ENCODE peak calls at places on chromosome 18, in eight cellular contexts. One of them, this sample, is unnamed.

GRCh38 chr18:63775166-63775730 is at the start of gene SERPINB7:
- DNase-seq in T-helper 9 cell: no peak
- DNase-seq in HEK293T: no peak
- DNase-seq in kidney: no peak
- DNase-seq in thyroid gland: no peak
- DNase-seq in nephron progenitor cell: no peak
- DNase-seq in DMS79: no peak
- DNase-seq in stimulated activated CD4-positive, alpha-beta T cell treated with anti-CD3 and anti-CD28 coated beads, Interleukin-4, amount 100 ng/mL, for 1 hour: no peak
- DNase-seq in this sample: no peak

GRCh38 chr18:45654677-45655076 is 39.4 kb downstream of the SLC14A2 start:
- DNase-seq in T-helper 9 cell: no peak
- DNase-seq in HEK293T: no peak
- DNase-seq in kidney: no peak
- DNase-seq in thyroid gland: no peak
- DNase-seq in nephron progenitor cell: no peak
- DNase-seq in DMS79: no peak
- DNase-seq in stimulated activated CD4-positive, alpha-beta T cell treated with anti-CD3 and anti-CD28 coated beads, Interleukin-4, amount 100 ng/mL, for 1 hour: no peak
- DNase-seq in this sample: no peak

GRCh38 chr18:57666818-57667497 is 45.3 kb upstream of the NARS1 start:
- DNase-seq in T-helper 9 cell: no peak
- DNase-seq in HEK293T: no peak
- DNase-seq in kidney: no peak
- DNase-seq in thyroid gland: no peak
- DNase-seq in nephron progenitor cell: no peak
- DNase-seq in DMS79: no peak
- DNase-seq in stimulated activated CD4-positive, alpha-beta T cell treated with anti-CD3 and anti-CD28 coated beads, Interleukin-4, amount 100 ng/mL, for 1 hour: no peak
- DNase-seq in this sample: no peak

GRCh38 chr18:65352183-65352582 is 398.6 kb upstream of the CDH7 start:
- DNase-seq in T-helper 9 cell: no peak
- DNase-seq in HEK293T: no peak
- DNase-seq in kidney: no peak
- DNase-seq in thyroid gland: no peak
- DNase-seq in nephron progenitor cell: no peak
- DNase-seq in DMS79: no peak
- DNase-seq in stimulated activated CD4-positive, alpha-beta T cell treated with anti-CD3 and anti-CD28 coated beads, Interleukin-4, amount 100 ng/mL, for 1 hour: no peak
- DNase-seq in this sample: no peak

GRCh38 chr18:31217455-31217854 is 54.8 kb upstream of the DSC1 start:
- DNase-seq in T-helper 9 cell: no peak
- DNase-seq in HEK293T: no peak
- DNase-seq in kidney: no peak
- DNase-seq in thyroid gland: peak
- DNase-seq in nephron progenitor cell: no peak
- DNase-seq in DMS79: no peak
- DNase-seq in stimulated activated CD4-positive, alpha-beta T cell treated with anti-CD3 and anti-CD28 coated beads, Interleukin-4, amount 100 ng/mL, for 1 hour: no peak
- DNase-seq in this sample: no peak

GRCh38 chr18:10926565-10927194 is 222.7 kb downstream of the PIEZO2 start:
- DNase-seq in T-helper 9 cell: no peak
- DNase-seq in HEK293T: no peak
- DNase-seq in kidney: no peak
- DNase-seq in thyroid gland: no peak
- DNase-seq in nephron progenitor cell: peak
- DNase-seq in DMS79: no peak
- DNase-seq in stimulated activated CD4-positive, alpha-beta T cell treated with anti-CD3 and anti-CD28 coated beads, Interleukin-4, amount 100 ng/mL, for 1 hour: no peak
- DNase-seq in this sample: no peak

GRCh38 chr18:13240060-13240725 is 21.6 kb downstream of the LDLRAD4 start:
- DNase-seq in T-helper 9 cell: no peak
- DNase-seq in HEK293T: no peak
- DNase-seq in kidney: no peak
- DNase-seq in thyroid gland: no peak
- DNase-seq in nephron progenitor cell: no peak
- DNase-seq in DMS79: no peak
- DNase-seq in stimulated activated CD4-positive, alpha-beta T cell treated with anti-CD3 and anti-CD28 coated beads, Interleukin-4, amount 100 ng/mL, for 1 hour: no peak
- DNase-seq in this sample: no peak

GRCh38 chr18:79586436-79587297 is 92.9 kb upstream of the CTDP1 start:
- DNase-seq in T-helper 9 cell: no peak
- DNase-seq in HEK293T: no peak
- DNase-seq in kidney: peak
- DNase-seq in thyroid gland: no peak
- DNase-seq in nephron progenitor cell: no peak
- DNase-seq in DMS79: no peak
- DNase-seq in stimulated activated CD4-positive, alpha-beta T cell treated with anti-CD3 and anti-CD28 coated beads, Interleukin-4, amount 100 ng/mL, for 1 hour: no peak
- DNase-seq in this sample: no peak

GRCh38 chr18:46431522-46432171 is 225.4 kb downstream of the LOXHD1 start:
- DNase-seq in T-helper 9 cell: no peak
- DNase-seq in HEK293T: no peak
- DNase-seq in kidney: no peak
- DNase-seq in thyroid gland: no peak
- DNase-seq in nephron progenitor cell: no peak
- DNase-seq in DMS79: no peak
- DNase-seq in stimulated activated CD4-positive, alpha-beta T cell treated with anti-CD3 and anti-CD28 coated beads, Interleukin-4, amount 100 ng/mL, for 1 hour: no peak
- DNase-seq in this sample: no peak

GRCh38 chr18:62420151-62420512 is 95.0 kb downstream of the TNFRSF11A start:
- DNase-seq in T-helper 9 cell: no peak
- DNase-seq in HEK293T: no peak
- DNase-seq in kidney: no peak
- DNase-seq in thyroid gland: no peak
- DNase-seq in nephron progenitor cell: no peak
- DNase-seq in DMS79: no peak
- DNase-seq in stimulated activated CD4-positive, alpha-beta T cell treated with anti-CD3 and anti-CD28 coated beads, Interleukin-4, amount 100 ng/mL, for 1 hour: no peak
- DNase-seq in this sample: no peak

GRCh38 chr18:23560186-23560585 is 26.1 kb downstream of the NPC1 start:
- DNase-seq in T-helper 9 cell: no peak
- DNase-seq in HEK293T: no peak
- DNase-seq in kidney: no peak
- DNase-seq in thyroid gland: no peak
- DNase-seq in nephron progenitor cell: no peak
- DNase-seq in DMS79: no peak
- DNase-seq in stimulated activated CD4-positive, alpha-beta T cell treated with anti-CD3 and anti-CD28 coated beads, Interleukin-4, amount 100 ng/mL, for 1 hour: no peak
- DNase-seq in this sample: no peak

GRCh38 chr18:48728204-48728833 is 189.5 kb downstream of the CTIF start:
- DNase-seq in T-helper 9 cell: no peak
- DNase-seq in HEK293T: no peak
- DNase-seq in kidney: peak
- DNase-seq in thyroid gland: peak
- DNase-seq in nephron progenitor cell: no peak
- DNase-seq in DMS79: no peak
- DNase-seq in stimulated activated CD4-positive, alpha-beta T cell treated with anti-CD3 and anti-CD28 coated beads, Interleukin-4, amount 100 ng/mL, for 1 hour: no peak
- DNase-seq in this sample: no peak

GRCh38 chr18:3261035-3261392 is 919 bp upstream of the MYL12B start:
- DNase-seq in T-helper 9 cell: no peak
- DNase-seq in HEK293T: no peak
- DNase-seq in kidney: no peak
- DNase-seq in thyroid gland: no peak
- DNase-seq in nephron progenitor cell: no peak
- DNase-seq in DMS79: no peak
- DNase-seq in stimulated activated CD4-positive, alpha-beta T cell treated with anti-CD3 and anti-CD28 coated beads, Interleukin-4, amount 100 ng/mL, for 1 hour: no peak
- DNase-seq in this sample: no peak

GRCh38 chr18:35871337-35871736 is 101.1 kb upstream of the RMP24 start:
- DNase-seq in T-helper 9 cell: no peak
- DNase-seq in HEK293T: no peak
- DNase-seq in kidney: no peak
- DNase-seq in thyroid gland: no peak
- DNase-seq in nephron progenitor cell: no peak
- DNase-seq in DMS79: no peak
- DNase-seq in stimulated activated CD4-positive, alpha-beta T cell treated with anti-CD3 and anti-CD28 coated beads, Interleukin-4, amount 100 ng/mL, for 1 hour: no peak
- DNase-seq in this sample: no peak

GRCh38 chr18:24054130-24054529 is 39.6 kb downstream of the TTC39C start:
- DNase-seq in T-helper 9 cell: no peak
- DNase-seq in HEK293T: no peak
- DNase-seq in kidney: no peak
- DNase-seq in thyroid gland: no peak
- DNase-seq in nephron progenitor cell: no peak
- DNase-seq in DMS79: no peak
- DNase-seq in stimulated activated CD4-positive, alpha-beta T cell treated with anti-CD3 and anti-CD28 coated beads, Interleukin-4, amount 100 ng/mL, for 1 hour: no peak
- DNase-seq in this sample: no peak

GRCh38 chr18:5238371-5238758 is 41.3 kb upstream of the AKAIN1 start:
- DNase-seq in T-helper 9 cell: peak
- DNase-seq in HEK293T: no peak
- DNase-seq in kidney: peak
- DNase-seq in thyroid gland: peak
- DNase-seq in nephron progenitor cell: peak
- DNase-seq in DMS79: peak
- DNase-seq in stimulated activated CD4-positive, alpha-beta T cell treated with anti-CD3 and anti-CD28 coated beads, Interleukin-4, amount 100 ng/mL, for 1 hour: peak
- DNase-seq in this sample: no peak

GRCh38 chr18:22019193-22019592 is 150.2 kb upstream of the GATA6 start:
- DNase-seq in T-helper 9 cell: no peak
- DNase-seq in HEK293T: no peak
- DNase-seq in kidney: no peak
- DNase-seq in thyroid gland: no peak
- DNase-seq in nephron progenitor cell: no peak
- DNase-seq in DMS79: no peak
- DNase-seq in stimulated activated CD4-positive, alpha-beta T cell treated with anti-CD3 and anti-CD28 coated beads, Interleukin-4, amount 100 ng/mL, for 1 hour: no peak
- DNase-seq in this sample: no peak

GRCh38 chr18:48473816-48474215 is 64.6 kb upstream of the ZBTB7C start:
- DNase-seq in T-helper 9 cell: no peak
- DNase-seq in HEK293T: no peak
- DNase-seq in kidney: no peak
- DNase-seq in thyroid gland: no peak
- DNase-seq in nephron progenitor cell: no peak
- DNase-seq in DMS79: no peak
- DNase-seq in stimulated activated CD4-positive, alpha-beta T cell treated with anti-CD3 and anti-CD28 coated beads, Interleukin-4, amount 100 ng/mL, for 1 hour: no peak
- DNase-seq in this sample: no peak

GRCh38 chr18:67310826-67311225 is 205.7 kb downstream of the DSEL start:
- DNase-seq in T-helper 9 cell: no peak
- DNase-seq in HEK293T: no peak
- DNase-seq in kidney: no peak
- DNase-seq in thyroid gland: no peak
- DNase-seq in nephron progenitor cell: no peak
- DNase-seq in DMS79: no peak
- DNase-seq in stimulated activated CD4-positive, alpha-beta T cell treated with anti-CD3 and anti-CD28 coated beads, Interleukin-4, amount 100 ng/mL, for 1 hour: no peak
- DNase-seq in this sample: no peak

GRCh38 chr18:9835112-9835755 is 50.5 kb upstream of the TXNDC2 start:
- DNase-seq in T-helper 9 cell: no peak
- DNase-seq in HEK293T: no peak
- DNase-seq in kidney: no peak
- DNase-seq in thyroid gland: peak
- DNase-seq in nephron progenitor cell: no peak
- DNase-seq in DMS79: peak
- DNase-seq in stimulated activated CD4-positive, alpha-beta T cell treated with anti-CD3 and anti-CD28 coated beads, Interleukin-4, amount 100 ng/mL, for 1 hour: no peak
- DNase-seq in this sample: no peak

GRCh38 chr18:62420513-62421209 is 95.6 kb downstream of the TNFRSF11A start:
- DNase-seq in T-helper 9 cell: peak
- DNase-seq in HEK293T: no peak
- DNase-seq in kidney: no peak
- DNase-seq in thyroid gland: no peak
- DNase-seq in nephron progenitor cell: no peak
- DNase-seq in DMS79: no peak
- DNase-seq in stimulated activated CD4-positive, alpha-beta T cell treated with anti-CD3 and anti-CD28 coated beads, Interleukin-4, amount 100 ng/mL, for 1 hour: peak
- DNase-seq in this sample: peak

GRCh38 chr18:49017813-49018552 is 67.2 kb upstream of the SMAD7 start:
- DNase-seq in T-helper 9 cell: no peak
- DNase-seq in HEK293T: no peak
- DNase-seq in kidney: peak
- DNase-seq in thyroid gland: no peak
- DNase-seq in nephron progenitor cell: no peak
- DNase-seq in DMS79: no peak
- DNase-seq in stimulated activated CD4-positive, alpha-beta T cell treated with anti-CD3 and anti-CD28 coated beads, Interleukin-4, amount 100 ng/mL, for 1 hour: no peak
- DNase-seq in this sample: no peak

GRCh38 chr18:2971741-2972552 is 41.0 kb downstream of the LPIN2 start:
- DNase-seq in T-helper 9 cell: peak
- DNase-seq in HEK293T: no peak
- DNase-seq in kidney: peak
- DNase-seq in thyroid gland: peak
- DNase-seq in nephron progenitor cell: no peak
- DNase-seq in DMS79: no peak
- DNase-seq in stimulated activated CD4-positive, alpha-beta T cell treated with anti-CD3 and anti-CD28 coated beads, Interleukin-4, amount 100 ng/mL, for 1 hour: peak
- DNase-seq in this sample: peak

GRCh38 chr18:70025580-70025979 is 77.9 kb upstream of the CD226 start:
- DNase-seq in T-helper 9 cell: no peak
- DNase-seq in HEK293T: no peak
- DNase-seq in kidney: no peak
- DNase-seq in thyroid gland: no peak
- DNase-seq in nephron progenitor cell: no peak
- DNase-seq in DMS79: no peak
- DNase-seq in stimulated activated CD4-positive, alpha-beta T cell treated with anti-CD3 and anti-CD28 coated beads, Interleukin-4, amount 100 ng/mL, for 1 hour: no peak
- DNase-seq in this sample: no peak

GRCh38 chr18:2104620-2105462 is 466.5 kb downstream of the METTL4 start:
- DNase-seq in T-helper 9 cell: peak
- DNase-seq in HEK293T: peak
- DNase-seq in kidney: no peak
- DNase-seq in thyroid gland: peak
- DNase-seq in nephron progenitor cell: peak
- DNase-seq in DMS79: no peak
- DNase-seq in stimulated activated CD4-positive, alpha-beta T cell treated with anti-CD3 and anti-CD28 coated beads, Interleukin-4, amount 100 ng/mL, for 1 hour: peak
- DNase-seq in this sample: peak

GRCh38 chr18:46062781-46063180 is 9.3 kb downstream of the PSTPIP2 start:
- DNase-seq in T-helper 9 cell: no peak
- DNase-seq in HEK293T: no peak
- DNase-seq in kidney: no peak
- DNase-seq in thyroid gland: no peak
- DNase-seq in nephron progenitor cell: no peak
- DNase-seq in DMS79: no peak
- DNase-seq in stimulated activated CD4-positive, alpha-beta T cell treated with anti-CD3 and anti-CD28 coated beads, Interleukin-4, amount 100 ng/mL, for 1 hour: no peak
- DNase-seq in this sample: no peak

GRCh38 chr18:5992381-5992780 is 97.1 kb upstream of the TMEM200C start:
- DNase-seq in T-helper 9 cell: no peak
- DNase-seq in HEK293T: no peak
- DNase-seq in kidney: no peak
- DNase-seq in thyroid gland: no peak
- DNase-seq in nephron progenitor cell: no peak
- DNase-seq in DMS79: no peak
- DNase-seq in stimulated activated CD4-positive, alpha-beta T cell treated with anti-CD3 and anti-CD28 coated beads, Interleukin-4, amount 100 ng/mL, for 1 hour: no peak
- DNase-seq in this sample: no peak

GRCh38 chr18:57982372-57983021 is 61.5 kb upstream of the NEDD4L start:
- DNase-seq in T-helper 9 cell: no peak
- DNase-seq in HEK293T: no peak
- DNase-seq in kidney: no peak
- DNase-seq in thyroid gland: no peak
- DNase-seq in nephron progenitor cell: no peak
- DNase-seq in DMS79: no peak
- DNase-seq in stimulated activated CD4-positive, alpha-beta T cell treated with anti-CD3 and anti-CD28 coated beads, Interleukin-4, amount 100 ng/mL, for 1 hour: no peak
- DNase-seq in this sample: no peak

GRCh38 chr18:74818776-74819175 is 221.1 kb downstream of the ZNF407 start:
- DNase-seq in T-helper 9 cell: no peak
- DNase-seq in HEK293T: no peak
- DNase-seq in kidney: no peak
- DNase-seq in thyroid gland: no peak
- DNase-seq in nephron progenitor cell: no peak
- DNase-seq in DMS79: no peak
- DNase-seq in stimulated activated CD4-positive, alpha-beta T cell treated with anti-CD3 and anti-CD28 coated beads, Interleukin-4, amount 100 ng/mL, for 1 hour: no peak
- DNase-seq in this sample: no peak

GRCh38 chr18:52277785-52278184 is 62.2 kb upstream of the DCC start:
- DNase-seq in T-helper 9 cell: no peak
- DNase-seq in HEK293T: no peak
- DNase-seq in kidney: no peak
- DNase-seq in thyroid gland: no peak
- DNase-seq in nephron progenitor cell: no peak
- DNase-seq in DMS79: no peak
- DNase-seq in stimulated activated CD4-positive, alpha-beta T cell treated with anti-CD3 and anti-CD28 coated beads, Interleukin-4, amount 100 ng/mL, for 1 hour: no peak
- DNase-seq in this sample: no peak

GRCh38 chr18:55012041-55012440 is 52.8 kb upstream of the CCDC68 start:
- DNase-seq in T-helper 9 cell: no peak
- DNase-seq in HEK293T: no peak
- DNase-seq in kidney: no peak
- DNase-seq in thyroid gland: no peak
- DNase-seq in nephron progenitor cell: no peak
- DNase-seq in DMS79: no peak
- DNase-seq in stimulated activated CD4-positive, alpha-beta T cell treated with anti-CD3 and anti-CD28 coated beads, Interleukin-4, amount 100 ng/mL, for 1 hour: no peak
- DNase-seq in this sample: no peak

GRCh38 chr18:11034816-11035215 is 114.6 kb downstream of the PIEZO2 start:
- DNase-seq in T-helper 9 cell: no peak
- DNase-seq in HEK293T: no peak
- DNase-seq in kidney: no peak
- DNase-seq in thyroid gland: no peak
- DNase-seq in nephron progenitor cell: no peak
- DNase-seq in DMS79: no peak
- DNase-seq in stimulated activated CD4-positive, alpha-beta T cell treated with anti-CD3 and anti-CD28 coated beads, Interleukin-4, amount 100 ng/mL, for 1 hour: no peak
- DNase-seq in this sample: no peak

GRCh38 chr18:75070235-75070624 is 138.7 kb downstream of the PTGR3 start:
- DNase-seq in T-helper 9 cell: no peak
- DNase-seq in HEK293T: no peak
- DNase-seq in kidney: no peak
- DNase-seq in thyroid gland: peak
- DNase-seq in nephron progenitor cell: no peak
- DNase-seq in DMS79: no peak
- DNase-seq in stimulated activated CD4-positive, alpha-beta T cell treated with anti-CD3 and anti-CD28 coated beads, Interleukin-4, amount 100 ng/mL, for 1 hour: no peak
- DNase-seq in this sample: no peak

GRCh38 chr18:25457636-25458035 is 105.7 kb upstream of the ZNF521 start:
- DNase-seq in T-helper 9 cell: no peak
- DNase-seq in HEK293T: no peak
- DNase-seq in kidney: no peak
- DNase-seq in thyroid gland: no peak
- DNase-seq in nephron progenitor cell: no peak
- DNase-seq in DMS79: no peak
- DNase-seq in stimulated activated CD4-positive, alpha-beta T cell treated with anti-CD3 and anti-CD28 coated beads, Interleukin-4, amount 100 ng/mL, for 1 hour: no peak
- DNase-seq in this sample: no peak

This sample was measured in T-cell.